ENCODE peak calls at places on chromosomes 1 and 21, in seven cellular contexts. O, E, H, R, L, F and T are unnamed samples.

GRCh38 chr1:67559222-67559700 is 125.7 kb upstream of the GADD45A start:
- DNase-seq in O (no peak), E (no peak), H (peak; percentile 64), R (no peak), L (no peak), F (peak; percentile 75), T (no peak)

GRCh38 chr1:38991638-38992449 is 768 bp downstream of the AKIRIN1 start:
- DNase-seq in O (no peak), E (peak; percentile 48), H (peak; percentile 53), R (peak; percentile 45), L (peak; percentile 53), F (peak; percentile 59), T (no peak)

GRCh38 chr1:67126111-67126746 is 8.5 kb downstream of the C1orf141 start:
- DNase-seq in O (no peak), E (no peak), H (no peak), R (peak; percentile 12), L (no peak), F (no peak), T (no peak)

GRCh38 chr1:59846209-59846894 is 31.6 kb downstream of the HOOK1 start:
- DNase-seq in O (no peak), E (no peak), H (no peak), R (no peak), L (no peak), F (no peak), T (no peak)

GRCh38 chr1:32953495-32953894 is 11.1 kb downstream of the RNF19B start:
- DNase-seq in O (no peak), E (no peak), H (no peak), R (peak; percentile 91), L (no peak), F (no peak), T (no peak)

GRCh38 chr1:153612755-153613331 is at the start of gene S100A16:
- DNase-seq in O (peak; percentile 75), E (peak; percentile 83), H (peak; percentile 89), R (peak; percentile 95), L (peak; percentile 96), F (peak; percentile 81), T (peak; percentile 82)

GRCh38 chr1:247295274-247295684 is 36.4 kb downstream of the ZNF496 start:
- DNase-seq in O (no peak), E (no peak), H (no peak), R (no peak), L (no peak), F (no peak), T (no peak)

GRCh38 chr1:220680085-220680687 is 10.0 kb upstream of the C1orf115 start:
- DNase-seq in O (no peak), E (no peak), H (no peak), R (peak; percentile 73), L (no peak), F (no peak), T (no peak)

GRCh38 chr1:66300986-66301451 is 232.9 kb upstream of the SGIP1 start:
- DNase-seq in O (no peak), E (no peak), H (no peak), R (peak; percentile 19), L (no peak), F (no peak), T (no peak)

GRCh38 chr21:42862774-42863503 is 16.4 kb downstream of the WDR4 start:
- DNase-seq in O (no peak), E (no peak), H (no peak), R (peak; percentile 61), L (peak; percentile 58), F (no peak), T (no peak)

GRCh38 chr1:10211805-10212405 is 1.5 kb downstream of the KIF1B start:
- DNase-seq in O (no peak), E (no peak), H (no peak), R (peak; percentile 47), L (peak; percentile 32), F (no peak), T (no peak)

GRCh38 chr1:44637590-44638411 is 36.5 kb downstream of the TMEM53 start:
- DNase-seq in O (no peak), E (no peak), H (no peak), R (no peak), L (no peak), F (no peak), T (no peak)

GRCh38 chr1:44634790-44635189 is 39.5 kb downstream of the TMEM53 start:
- DNase-seq in O (no peak), E (no peak), H (no peak), R (no peak), L (no peak), F (no peak), T (no peak)

GRCh38 chr1:44636067-44636466 is 38.2 kb downstream of the TMEM53 start:
- DNase-seq in O (no peak), E (no peak), H (no peak), R (no peak), L (no peak), F (no peak), T (no peak)

GRCh38 chr1:44635439-44635838 is 38.8 kb downstream of the TMEM53 start:
- DNase-seq in O (no peak), E (no peak), H (no peak), R (no peak), L (no peak), F (no peak), T (no peak)

GRCh38 chr1:44636711-44637589 is 37.3 kb downstream of the TMEM53 start:
- DNase-seq in O (no peak), E (no peak), H (no peak), R (peak; percentile 65), L (no peak), F (no peak), T (no peak)
- H3K27ac ChIP-seq in O (no peak overlapping the region), E (no peak overlapping the region), H (no peak overlapping the region), R (peak overlapping the region; percentile 11), L (no peak overlapping the region), F (peak overlapping the region; percentile 25), T (no peak overlapping the region)

GRCh38 chr1:100089082-100089481 is 43.6 kb downstream of the SASS6 start:
- DNase-seq in O (no peak), E (no peak), H (no peak), R (no peak), L (no peak), F (no peak), T (no peak)
- H3K27me3 ChIP-seq in O (no peaks in the 10 kb centered on the region), E (no peaks in the 10 kb centered on the region), H (no peaks in the 10 kb centered on the region), R (no peaks in the 10 kb centered on the region), L (no peaks in the 10 kb centered on the region), F (no peaks in the 10 kb centered on the region), T (no peaks in the 10 kb centered on the region)

GRCh38 chr1:159922499-159923202 is 2.7 kb downstream of the TAGLN2 start:
- DNase-seq in O (no peak), E (peak; percentile 81), H (peak; percentile 87), R (no peak), L (peak; percentile 69), F (no peak), T (no peak)

GRCh38 chr1:159920202-159920601 is 5.1 kb downstream of the TAGLN2 start:
- DNase-seq in O (no peak), E (no peak), H (no peak), R (no peak), L (no peak), F (no peak), T (no peak)

GRCh38 chr1:159921700-159922498 is 3.4 kb downstream of the TAGLN2 start:
- DNase-seq in O (no peak), E (no peak), H (peak; percentile 46), R (no peak), L (no peak), F (no peak), T (no peak)

GRCh38 chr1:159920651-159921050 is 4.7 kb downstream of the TAGLN2 start:
- DNase-seq in O (no peak), E (no peak), H (no peak), R (no peak), L (no peak), F (no peak), T (no peak)

DNA sequence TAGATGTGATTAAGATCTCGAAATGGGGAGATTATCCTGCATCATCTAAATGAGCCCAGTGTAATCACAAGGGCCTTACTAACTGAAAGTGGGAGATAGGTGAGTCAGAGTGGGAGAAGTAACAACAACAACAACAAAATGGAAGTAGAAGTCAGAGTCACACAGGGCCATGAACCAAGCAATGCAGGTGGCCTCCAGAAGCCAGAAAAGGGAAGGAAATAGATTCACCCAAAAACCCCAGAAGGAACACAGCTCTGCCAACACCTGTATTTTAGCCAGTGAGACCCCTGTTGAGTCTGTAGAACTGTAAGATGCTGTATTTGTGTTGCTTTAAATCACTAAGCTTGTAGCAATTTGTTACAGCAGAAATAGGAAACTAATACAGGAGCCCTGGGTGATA is 4.1 kb downstream of the TAGLN2 start:
- DNase-seq in O (no peak), E (no peak), H (no peak), R (no peak), L (no peak), F (no peak), T (no peak)
- H3K27ac ChIP-seq in O (no peak overlapping the region), E (peak overlapping the region; percentile 100), H (peak overlapping the region; percentile 97), R (no peak overlapping the region), L (peak overlapping the region; percentile 92), F (peak overlapping the region; percentile 99), T (peak overlapping the region; percentile 98)

DNA sequence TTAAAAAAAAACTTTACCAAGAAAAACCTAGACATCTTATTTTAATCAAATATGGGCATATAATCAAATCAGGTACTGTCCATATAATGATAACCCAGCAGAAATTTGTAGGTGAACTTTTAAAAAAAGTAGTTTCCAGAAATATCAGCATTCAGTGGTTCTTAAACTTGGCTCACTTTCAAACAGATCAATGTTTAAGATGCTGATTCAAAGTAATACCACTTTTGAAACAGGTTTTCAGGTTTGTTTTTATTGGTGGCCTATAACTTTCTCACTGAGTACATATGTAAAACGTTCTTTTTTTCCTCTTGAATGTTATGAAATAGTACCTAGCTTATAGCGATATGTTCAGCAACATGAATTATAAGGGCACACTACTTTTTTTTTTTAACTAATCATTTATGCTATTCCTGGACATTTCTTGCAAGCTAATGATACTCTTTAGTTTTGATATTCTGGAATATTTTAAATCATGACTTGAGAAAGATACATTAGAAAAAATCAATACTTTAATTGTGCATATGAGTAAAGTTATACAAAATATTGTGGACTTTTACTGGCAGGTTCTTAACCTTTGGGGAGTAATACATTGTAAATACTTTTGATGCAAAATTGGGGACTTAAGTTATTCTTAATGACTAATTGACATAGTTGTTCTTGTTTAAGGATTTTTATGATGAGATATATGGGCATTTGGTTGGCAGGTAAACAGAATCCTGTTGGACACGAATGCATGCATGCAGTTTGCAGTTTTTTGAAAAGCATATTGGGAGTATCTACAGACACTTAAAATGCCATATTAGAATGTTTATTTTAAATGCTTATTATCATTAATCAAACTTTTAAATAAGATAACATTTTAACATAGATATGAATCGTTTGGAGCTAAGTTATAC is 3.1 kb downstream of the NFIA start:
- DNase-seq in O (no peak), E (no peak), H (no peak), R (peak; percentile 50), L (no peak), F (no peak), T (no peak)
- H3K27me3 ChIP-seq in O (peaks cover 46% of the 10 kb centered on the region), E (no peaks in the 10 kb centered on the region), H (no peaks in the 10 kb centered on the region), R (no peaks in the 10 kb centered on the region), L (no peaks in the 10 kb centered on the region), F (no peaks in the 10 kb centered on the region), T (no peaks in the 10 kb centered on the region)